ENCODE peak calls at places on chromosomes 11 and 22, in six cellular contexts. P, I, H, E, F and U are unnamed samples.

GRCh38 chr11:75270896-75271415 is 30.4 kb downstream of the TPBGL start:
- DNase-seq in P (no peak), I (no peak), H (no peak), E (no peak), F (no peak), U (no peak)

GRCh38 chr11:116033931-116034553 is 529.8 kb upstream of the CADM1 start:
- DNase-seq in P (no peak), I (no peak), H (no peak), E (no peak), F (no peak), U (no peak)

GRCh38 chr11:126113515-126113957 is 50.9 kb upstream of the CDON start:
- DNase-seq in P (no peak), I (peak), H (peak), E (peak), F (no peak), U (peak)

GRCh38 chr22:19981171-19981960 is 35.3 kb downstream of the ARVCF start:
- DNase-seq in P (no peak), I (no peak), H (no peak), E (no peak), F (no peak), U (no peak)

GRCh38 chr22:24841261-24841660 is 35.2 kb downstream of the SGSM1 start:
- DNase-seq in P (no peak), I (no peak), H (no peak), E (no peak), F (no peak), U (no peak)

GRCh38 chr11:11998091-11998781 is 10.2 kb downstream of the DKK3 start:
- DNase-seq in P (no peak), I (no peak), H (peak), E (peak), F (peak), U (peak)

GRCh38 chr11:38226684-38227083 is 1628.6 kb upstream of the RAG2 start:
- DNase-seq in P (no peak), I (no peak), H (no peak), E (no peak), F (no peak), U (no peak)

GRCh38 chr11:61489833-61490585 is 18.5 kb upstream of the LRRC10B start:
- DNase-seq in P (no peak), I (no peak), H (no peak), E (no peak), F (no peak), U (no peak)

GRCh38 chr11:117145393-117145761 is 1.3 kb downstream of the PAFAH1B2 start:
- DNase-seq in P (no peak), I (no peak), H (no peak), E (no peak), F (no peak), U (peak)

GRCh38 chr22:31075961-31076360 is 5.2 kb upstream of the SMTN start:
- DNase-seq in P (no peak), I (no peak), H (no peak), E (no peak), F (no peak), U (no peak)

GRCh38 chr11:32231909-32232493 is 141.1 kb downstream of the RCN1 start:
- DNase-seq in P (no peak), I (peak), H (peak), E (no peak), F (peak), U (peak)